ENCODE peak calls at places on chromosome 10, in four cellular contexts. R is ELF-1, I is psoas muscle, K is sigmoid colon. C is an unnamed sample.

GRCh38 chr10:5977471-5978370 is at the start of gene IL15RA:
- DNase-seq in K (peak; percentile 85), I (peak; percentile 88), R (peak; percentile 76), C (peak; percentile 86)

GRCh38 chr10:52517017-52517416 is 202.9 kb downstream of the DKK1 start:
- DNase-seq in K (no peak), I (no peak), R (peak; percentile 26), C (peak; percentile 29)

GRCh38 chr10:71323407-71323806 is 4.3 kb downstream of the SLC29A3 start:
- DNase-seq in K (no peak), I (no peak), R (no peak), C (peak; percentile 38)

GRCh38 chr10:4721994-4722753 is 103.8 kb upstream of the AKR1E2 start:
- DNase-seq in R (no peak), K (no peak), I (no peak), C (peak; percentile 94)

GRCh38 chr10:649798-650690 is 39.4 kb downstream of the DIP2C start:
- DNase-seq in I (no peak), K (peak; percentile 92), R (peak; percentile 34), C (no peak)

GRCh38 chr10:59284111-59284975 is 78.0 kb downstream of the FAM13C start:
- DNase-seq in R (no peak), K (no peak), I (no peak), C (no peak)

GRCh38 chr10:79392020-79392398 is 44.7 kb downstream of the PPIF start:
- DNase-seq in K (no peak), I (peak; percentile 39), R (no peak), C (no peak)

GRCh38 chr10:77069020-77069419 is 568.6 kb downstream of the KCNMA1 start:
- DNase-seq in R (no peak), I (no peak), K (no peak), C (no peak)

GRCh38 chr10:114748270-114748669 is 73.3 kb upstream of the FHIP2A start:
- DNase-seq in I (no peak), R (no peak), K (no peak), C (no peak)

GRCh38 chr10:13839430-13839986 is 252.7 kb downstream of the PRPF18 start:
- DNase-seq in I (peak; percentile 67), K (peak; percentile 77), R (peak; percentile 85), C (peak; percentile 86)

GRCh38 chr10:113961261-113961938 is 82.3 kb upstream of the ADRB1 start:
- DNase-seq in I (no peak), R (no peak), K (no peak), C (no peak)

GRCh38 chr10:12067336-12067735 is 1.4 kb upstream of the DHTKD1 start:
- DNase-seq in I (no peak), R (no peak), K (no peak), C (peak; percentile 14)

GRCh38 chr10:28169525-28169924 is 133.3 kb downstream of the MPP7 start:
- DNase-seq in R (no peak), I (no peak), K (no peak), C (no peak)

GRCh38 chr10:608331-609265 is 80.9 kb downstream of the DIP2C start:
- DNase-seq in I (no peak), K (no peak), R (no peak), C (no peak)

GRCh38 chr10:5746197-5746596 is 61.6 kb downstream of the TASOR2 start:
- DNase-seq in K (no peak), I (no peak), R (no peak), C (no peak)

GRCh38 chr10:129332476-129332875 is 134.6 kb upstream of the MGMT start:
- DNase-seq in K (no peak), I (no peak), R (peak; percentile 81), C (no peak)

GRCh38 chr10:132059760-132060508 is 5.8 kb upstream of the JAKMIP3 start:
- DNase-seq in K (peak; percentile 52), R (no peak), I (no peak), C (no peak)

GRCh38 chr10:19629559-19629958 is 186.7 kb upstream of the PLXDC2 start:
- DNase-seq in R (peak; percentile 18), I (peak; percentile 75), K (peak; percentile 86), C (peak; percentile 77)

GRCh38 chr10:115001506-115002381 is 63.7 kb downstream of the TRUB1 start:
- DNase-seq in R (no peak), K (no peak), I (no peak), C (peak; percentile 36)

GRCh38 chr10:14153570-14154055 is 177.1 kb downstream of the FRMD4A start:
- DNase-seq in I (peak; percentile 60), K (no peak), R (peak; percentile 40), C (no peak)

GRCh38 chr10:29105516-29106215 is 183.2 kb upstream of the LYZL1 start:
- DNase-seq in I (no peak), K (no peak), R (peak; percentile 57), C (peak; percentile 75)

GRCh38 chr10:98956576-98957260 is 278.9 kb downstream of the HPSE2 start:
- DNase-seq in K (no peak), I (no peak), R (no peak), C (no peak)

GRCh38 chr10:68053553-68053952 is 21.5 kb downstream of the HERC4 start:
- DNase-seq in K (no peak), R (no peak), I (no peak), C (no peak)

GRCh38 chr10:78613132-78613531 is 455.6 kb upstream of the ZMIZ1 start:
- DNase-seq in K (no peak), R (no peak), I (no peak), C (no peak)

GRCh38 chr10:60155945-60156683 is 233.6 kb downstream of the ANK3 start:
- DNase-seq in I (no peak), R (no peak), K (no peak), C (no peak)

GRCh38 chr10:101052285-101052684 is 9.5 kb upstream of the KAZALD1 start:
- DNase-seq in I (peak; percentile 58), R (no peak), K (no peak), C (peak; percentile 87)

GRCh38 chr10:31701546-31701945 is 227.1 kb downstream of the ARHGAP12 start:
- DNase-seq in I (no peak), K (no peak), R (no peak), C (no peak)

GRCh38 chr10:130746311-130746710 is 565.2 kb downstream of the TCERG1L start:
- DNase-seq in R (no peak), I (peak; percentile 23), K (peak; percentile 38), C (no peak)

GRCh38 chr10:69888882-69889584 is 87.3 kb downstream of the COL13A1 start:
- DNase-seq in K (no peak), I (peak; percentile 35), R (no peak), C (no peak)

GRCh38 chr10:110207805-110208613 is 604 bp downstream of the MXI1 start:
- DNase-seq in R (peak; percentile 74), K (peak; percentile 77), I (peak; percentile 62), C (peak; percentile 73)

GRCh38 chr10:60654813-60655464 is 123.3 kb upstream of the CDK1 start:
- DNase-seq in K (no peak), I (no peak), R (no peak), C (no peak)

GRCh38 chr10:17100586-17100985 is 29.0 kb downstream of the CUBN start:
- DNase-seq in K (no peak), I (no peak), R (no peak), C (peak; percentile 23)

GRCh38 chr10:113062977-113063967 is 113.2 kb downstream of the TCF7L2 start:
- DNase-seq in K (no peak), R (peak; percentile 94), I (no peak), C (peak; percentile 14)

GRCh38 chr10:116972136-116972535 is 32.9 kb downstream of the SHTN1 start:
- DNase-seq in R (no peak), I (no peak), K (no peak), C (no peak)

GRCh38 chr10:113557389-113558321 is 4.8 kb downstream of the HABP2 start:
- DNase-seq in I (no peak), K (no peak), R (peak; percentile 79), C (no peak)

GRCh38 chr10:21724695-21725371 is 190.8 kb downstream of the MLLT10 start:
- DNase-seq in R (no peak), I (peak; percentile 82), K (peak; percentile 97), C (peak; percentile 99)

GRCh38 chr10:6175329-6176055 is 27.2 kb upstream of the PFKFB3 start:
- DNase-seq in I (peak; percentile 87), R (no peak), K (no peak), C (no peak)

C was measured in adipocyte.